ENCODE peak calls at places on chromosomes 5 and 9, in seven cellular contexts. F is ovary, Y is testis, B is colonic mucosa, J is thoracic aorta, Q is cardiac muscle cell, O is heart left ventricle. M is an unnamed sample. For H3K36me3, the result is how much of the 10 kb centered on the place peaks cover.

GRCh38 chr5:81147970-81148571 is 85.1 kb upstream of the CKMT2 start:
- DNase-seq in F (no peak), Y (no peak), B (no peak), J (no peak), Q (no peak), O (no peak), M (no peak)

GRCh38 chr9:69211424-69212036 is 37.5 kb downstream of the TJP2 start:
- DNase-seq in F (no peak), Y (no peak), B (no peak), J (no peak), Q (no peak), O (no peak), M (no peak)

GRCh38 chr5:39863926-39864572 is 439.3 kb upstream of the DAB2 start:
- DNase-seq in F (no peak), Y (no peak), B (no peak), J (no peak), Q (no peak), O (no peak), M (no peak)

GRCh38 chr9:34010979-34011378 is 37.7 kb downstream of the UBAP2 start:
- DNase-seq in F (no peak), Y (no peak), B (no peak), J (no peak), Q (peak), O (no peak), M (no peak)

GRCh38 chr5:143600396-143601075 is 197.1 kb upstream of the NR3C1 start:
- DNase-seq in F (no peak), Y (no peak), B (no peak), J (no peak), Q (peak), O (no peak), M (no peak)

GRCh38 chr9:130024597-130024994 is 18.4 kb downstream of the FNBP1 start:
- DNase-seq in F (no peak), Y (no peak), B (no peak), J (no peak), Q (no peak), O (no peak), M (peak)

GRCh38 chr5:129061849-129062248 is 32.7 kb upstream of the ISOC1 start:
- DNase-seq in F (no peak), Y (no peak), B (no peak), J (no peak), Q (no peak), O (no peak), M (no peak)

GRCh38 chr5:98483301-98483700 is 290.2 kb upstream of the RGMB start:
- DNase-seq in F (no peak), Y (no peak), B (no peak), J (no peak), Q (peak), O (no peak), M (no peak)

GRCh38 chr5:81631124-81631523 is 119.8 kb downstream of the SSBP2 start:
- DNase-seq in F (no peak), Y (no peak), B (no peak), J (no peak), Q (no peak), O (no peak), M (no peak)

GRCh38 chr5:143494162-143494561 is 90.7 kb upstream of the NR3C1 start:
- DNase-seq in F (no peak), Y (no peak), B (no peak), J (no peak), Q (peak), O (no peak), M (no peak)

GRCh38 chr5:17441351-17441750 is 56.7 kb upstream of the TAF11L2 start:
- DNase-seq in F (no peak), Y (no peak), B (no peak), J (no peak), Q (peak), O (no peak), M (no peak)

GRCh38 chr5:167861134-167861930 is 430.1 kb upstream of the WWC1 start:
- DNase-seq in F (no peak), Y (peak), B (no peak), J (no peak), Q (peak), O (no peak), M (no peak)

GRCh38 chr5:134506054-134507039 is 19.1 kb upstream of the JADE2 start:
- DNase-seq in F (no peak), Y (peak), B (peak), J (no peak), Q (peak), O (peak), M (peak)

GRCh38 chr5:125480901-125481300 is 734.5 kb upstream of the ZNF608 start:
- DNase-seq in F (no peak), Y (no peak), B (no peak), J (no peak), Q (no peak), O (no peak), M (no peak)

GRCh38 chr5:1037671-1038416 is 29.2 kb downstream of the NKD2 start:
- DNase-seq in F (no peak), Y (no peak), B (no peak), J (no peak), Q (no peak), O (peak), M (no peak)

GRCh38 chr5:90636948-90637347 is 78.4 kb downstream of the ADGRV1 start:
- DNase-seq in F (no peak), Y (no peak), B (no peak), J (no peak), Q (no peak), O (no peak), M (no peak)

GRCh38 chr5:23506329-23507236 is 826 bp upstream of the PRDM9 start:
- DNase-seq in F (no peak), Y (peak), B (no peak), J (no peak), Q (peak), O (no peak), M (peak)

GRCh38 chr9:93582115-93582514 is 5.7 kb downstream of the PHF2 start:
- DNase-seq in F (no peak), Y (no peak), B (peak), J (no peak), Q (no peak), O (no peak), M (peak)

GRCh38 chr9:8486095-8486494 is 686.5 kb upstream of the DMAC1 start:
- DNase-seq in F (peak), Y (peak), B (peak), J (no peak), Q (peak), O (peak), M (peak)

GRCh38 chr9:25658587-25658986 is 19.7 kb downstream of the TUSC1 start:
- DNase-seq in F (no peak), Y (no peak), B (no peak), J (no peak), Q (no peak), O (no peak), M (no peak)

GRCh38 chr5:118793091-118793490 is 195.3 kb downstream of the DTWD2 start:
- DNase-seq in F (no peak), Y (no peak), B (no peak), J (no peak), Q (no peak), O (no peak), M (no peak)

GRCh38 chr5:149707097-149707496 is 23.0 kb upstream of the PPARGC1B start:
- DNase-seq in F (no peak), Y (no peak), B (no peak), J (no peak), Q (no peak), O (no peak), M (no peak)

GRCh38 chr5:80904533-80905187 is 55.5 kb upstream of the RASGRF2 start:
- DNase-seq in F (no peak), Y (no peak), B (no peak), J (no peak), Q (no peak), O (no peak), M (no peak)

GRCh38 chr9:34514401-34514800 is 8.4 kb downstream of the ENHO start:
- DNase-seq in F (no peak), Y (no peak), B (no peak), J (no peak), Q (no peak), O (no peak), M (no peak)

GRCh38 chr9:129446828-129447550 is 173.9 kb downstream of the C9orf50 start:
- DNase-seq in F (no peak), Y (no peak), B (no peak), J (no peak), Q (no peak), O (no peak), M (peak)

GRCh38 chr5:40987349-40987748 is 78.1 kb downstream of the C7 start:
- DNase-seq in F (no peak), Y (no peak), B (no peak), J (no peak), Q (no peak), O (no peak), M (no peak)

GRCh38 chr9:132997591-132997990 is 19.1 kb downstream of the GFI1B start:
- DNase-seq in F (no peak), Y (no peak), B (no peak), J (no peak), Q (peak), O (no peak), M (no peak)

GRCh38 chr5:16271851-16272250 is 92.3 kb upstream of the MARCHF11 start:
- DNase-seq in F (no peak), Y (no peak), B (no peak), J (no peak), Q (no peak), O (no peak), M (no peak)

GRCh38 chr5:14727428-14727865 is 62.9 kb downstream of the OTULIN start:
- DNase-seq in F (peak), Y (peak), B (peak), J (no peak), Q (peak), O (peak), M (peak)
- H3K36me3 ChIP-seq in F (under half), Y (under half), B (under half), J (under half), Q (under half), O (under half), M (under half)

GRCh38 chr5:123095694-123096120 is 6.7 kb downstream of the PRDM6 start:
- DNase-seq in F (no peak), Y (no peak), B (no peak), J (no peak), Q (no peak), O (no peak), M (no peak)

GRCh38 chr5:123098767-123099513 is 9.9 kb downstream of the PRDM6 start:
- DNase-seq in F (peak), Y (no peak), B (no peak), J (no peak), Q (peak), O (no peak), M (no peak)

GRCh38 chr5:123099514-123100151 is 10.6 kb downstream of the PRDM6 start:
- DNase-seq in F (peak), Y (no peak), B (no peak), J (no peak), Q (no peak), O (no peak), M (no peak)

GRCh38 chr5:123097871-123098735 is 9.1 kb downstream of the PRDM6 start:
- DNase-seq in F (peak), Y (no peak), B (no peak), J (no peak), Q (no peak), O (no peak), M (no peak)

DNA sequence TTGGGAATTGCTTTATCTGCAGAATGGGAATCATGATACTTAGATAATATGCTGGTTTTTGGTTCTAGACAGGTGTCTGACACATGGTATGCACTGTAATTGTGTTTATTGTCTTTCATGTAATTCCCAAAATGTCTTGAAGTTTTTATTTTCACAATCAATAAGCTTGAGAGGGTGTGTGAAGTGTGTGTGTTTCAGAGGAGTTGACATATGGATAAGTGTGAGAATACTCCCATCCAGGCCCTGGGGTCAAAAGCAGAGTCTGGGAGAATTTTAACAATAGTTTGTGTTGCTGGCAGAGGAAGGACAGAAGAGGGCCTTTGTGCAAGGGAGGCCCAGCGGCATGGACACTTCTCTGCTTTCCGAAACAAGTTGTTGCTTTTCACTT is 8.4 kb downstream of the PRDM6 start:
- DNase-seq in F (no peak), Y (no peak), B (no peak), J (no peak), Q (no peak), O (no peak), M (no peak)
- H3K4me3 ChIP-seq in F (no peak), Y (no peak), B (no peak), J (peak), Q (no peak), O (no peak), M (no peak)

GRCh38 chr5:172042183-172042582 is 35.7 kb upstream of the FBXW11 start:
- DNase-seq in F (no peak), Y (no peak), B (no peak), J (no peak), Q (no peak), O (no peak), M (no peak)
- TF ChIP-seq CTCF in F (no peak), Y (no peak), B (no peak), J (no peak), Q (no peak), O (no peak), M (no peak)

GRCh38 chr5:164505791-164506190 is 1000.4 kb downstream of the MAT2B start:
- DNase-seq in F (no peak), Y (no peak), B (no peak), J (no peak), Q (no peak), O (no peak), M (no peak)
- H3K36me3 ChIP-seq in F (under half), Y (under half), B (under half), J (under half), Q (under half), O (under half), M (under half)

DNA sequence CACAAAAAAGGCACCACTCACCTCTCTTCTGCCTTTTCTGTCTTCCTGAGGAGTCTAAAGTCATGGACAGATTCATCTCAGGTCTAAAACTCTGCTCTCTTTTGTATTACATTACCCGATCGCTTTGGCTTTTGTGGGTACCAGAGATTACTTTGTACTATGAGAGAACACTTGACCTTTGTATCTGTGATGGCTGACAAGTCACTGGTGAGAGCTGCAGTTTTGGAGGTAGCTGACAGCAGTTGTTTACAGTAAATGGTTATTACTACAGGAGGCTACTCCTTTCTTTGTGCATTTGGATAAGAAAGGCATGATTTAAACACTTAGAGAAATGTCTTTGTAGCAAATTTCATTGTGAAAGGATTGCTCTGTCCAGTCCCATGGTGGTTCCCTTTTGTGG is 307.3 kb downstream of the FBXL17 start:
- DNase-seq in F (no peak), Y (no peak), B (no peak), J (no peak), Q (no peak), O (no peak), M (no peak)
- H3K4me3 ChIP-seq in F (no peak), Y (no peak), B (no peak), J (no peak), Q (no peak), O (no peak), M (no peak)

GRCh38 chr5:14009575-14009974 is 65.1 kb upstream of the DNAH5 start:
- DNase-seq in F (no peak), Y (no peak), B (no peak), J (no peak), Q (no peak), O (no peak), M (no peak)

GRCh38 chr5:14006823-14007510 is 62.5 kb upstream of the DNAH5 start:
- DNase-seq in F (no peak), Y (no peak), B (no peak), J (no peak), Q (no peak), O (no peak), M (no peak)

GRCh38 chr5:14008819-14009311 is 64.4 kb upstream of the DNAH5 start:
- DNase-seq in F (no peak), Y (no peak), B (no peak), J (no peak), Q (no peak), O (no peak), M (peak)

GRCh38 chr5:14016549-14016948 is 72.1 kb upstream of the DNAH5 start:
- DNase-seq in F (no peak), Y (no peak), B (no peak), J (no peak), Q (no peak), O (no peak), M (no peak)

GRCh38 chr5:14011089-14012004 is 66.9 kb upstream of the DNAH5 start:
- DNase-seq in F (peak), Y (peak), B (peak), J (peak), Q (peak), O (peak), M (peak)
- TF ChIP-seq CTCF in F (no peak), Y (no peak), B (no peak), J (peak), Q (no peak), O (peak), M (no peak)

M was measured in thyroid gland.